ENCODE peak calls at places on chromosomes 7 and 10, in five cellular contexts. P, B, S, R and Y are unnamed samples.

GRCh38 chr7:151487246-151487645 is 32.4 kb downstream of the RHEB start:
- DNase-seq in P (no peak), S (no peak), R (no peak), B (no peak), Y (no peak)

GRCh38 chr10:20858292-20859124 is 38.6 kb downstream of the NEBL start:
- DNase-seq in R (no peak), B (peak), P (peak), S (no peak), Y (peak)

GRCh38 chr7:26698806-26699205 is 165.6 kb downstream of the SKAP2 start:
- DNase-seq in P (no peak), S (no peak), B (no peak), R (no peak), Y (no peak)

GRCh38 chr7:107201795-107202450 is 33.1 kb downstream of the HBP1 start:
- DNase-seq in S (peak), B (peak), R (peak), P (peak), Y (peak)

GRCh38 chr10:88913157-88913556 is 33.1 kb downstream of the STAMBPL1 start:
- DNase-seq in P (no peak), R (no peak), S (no peak), B (no peak), Y (no peak)

GRCh38 chr10:83698899-83699298 is 440.4 kb upstream of the GHITM start:
- DNase-seq in R (no peak), B (no peak), S (no peak), P (no peak), Y (no peak)

GRCh38 chr7:130887182-130888016 is 153.4 kb upstream of the KLF14 start:
- DNase-seq in B (no peak), P (peak), S (no peak), R (peak), Y (peak)

GRCh38 chr7:50265968-50266694 is 38.4 kb upstream of the IKZF1 start:
- DNase-seq in S (peak), B (peak), P (no peak), R (no peak), Y (no peak)

GRCh38 chr7:41817386-41817785 is 114.5 kb upstream of the INHBA start:
- DNase-seq in B (peak), R (no peak), P (peak), S (no peak), Y (peak)

GRCh38 chr7:85630904-85631582 is 444.2 kb upstream of the SEMA3D start:
- DNase-seq in R (no peak), B (no peak), P (peak), S (no peak), Y (no peak)

GRCh38 chr10:18699849-18700554 is 40.8 kb downstream of the ARL5B start:
- DNase-seq in B (no peak), S (no peak), P (no peak), R (no peak), Y (no peak)

GRCh38 chr7:49776994-49777393 is 3.6 kb downstream of the VWC2 start:
- DNase-seq in P (no peak), B (no peak), S (no peak), R (no peak), Y (peak)

GRCh38 chr7:44075296-44076075 is 6.8 kb downstream of the POLM start:
- DNase-seq in B (no peak), P (no peak), R (no peak), S (no peak), Y (peak)

GRCh38 chr10:76192151-76192550 is 760.7 kb downstream of the LRMDA start:
- DNase-seq in P (no peak), R (no peak), S (no peak), B (no peak), Y (no peak)

GRCh38 chr10:96708456-96708855 is 11.9 kb downstream of the PIK3AP1 start:
- DNase-seq in S (no peak), B (peak), R (no peak), P (no peak), Y (no peak)
- H3K4me3 ChIP-seq in S (no peak), B (no peak), R (no peak), P (no peak), Y (no peak)

GRCh38 chr10:63554666-63555065 is 33.5 kb downstream of the REEP3 start:
- DNase-seq in R (no peak), P (peak), B (peak), S (peak), Y (peak)

GRCh38 chr10:63555330-63555729 is 34.1 kb downstream of the REEP3 start:
- DNase-seq in R (no peak), B (no peak), P (no peak), S (no peak), Y (no peak)

GRCh38 chr10:63562391-63562790 is 41.2 kb downstream of the REEP3 start:
- DNase-seq in B (no peak), P (no peak), S (no peak), R (no peak), Y (no peak)

GRCh38 chr10:63561421-63561820 is 40.2 kb downstream of the REEP3 start:
- DNase-seq in S (no peak), P (no peak), R (no peak), B (no peak), Y (no peak)

DNA sequence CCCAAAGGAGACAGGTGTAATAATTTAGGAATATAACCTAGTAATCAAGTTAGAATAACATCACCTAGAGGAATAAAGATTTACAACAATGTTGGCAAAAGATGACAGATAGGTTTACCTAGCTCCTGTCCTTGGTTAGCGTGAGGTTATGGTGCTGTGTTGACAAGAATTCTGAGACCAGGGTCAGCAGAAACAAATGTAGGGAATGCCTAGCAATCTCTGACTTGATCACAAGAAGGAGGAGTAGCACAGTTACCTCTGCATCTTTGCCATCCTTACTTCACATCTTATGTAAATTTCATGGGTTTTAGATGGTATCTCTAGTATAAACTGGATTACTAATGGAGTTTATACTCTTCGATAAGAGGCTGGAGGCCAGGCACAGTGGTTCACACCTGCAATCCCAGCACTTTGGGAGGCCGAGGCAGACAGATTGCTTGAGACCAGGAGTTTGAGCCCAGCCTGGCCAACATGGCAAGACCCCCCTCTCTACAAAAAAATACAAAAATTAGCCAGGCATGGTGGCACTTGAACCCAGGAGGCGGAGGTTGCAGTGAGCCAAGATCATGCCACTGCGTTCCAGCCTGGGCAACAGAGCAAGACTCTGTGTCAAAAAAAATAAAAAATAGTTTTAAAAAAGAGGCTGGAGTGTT is 37.1 kb downstream of the REEP3 start:
- DNase-seq in R (no peak), B (no peak), S (no peak), P (no peak), Y (no peak)
- H3K4me3 ChIP-seq in R (no peak), B (no peak), S (no peak), P (no peak), Y (no peak)

DNA sequence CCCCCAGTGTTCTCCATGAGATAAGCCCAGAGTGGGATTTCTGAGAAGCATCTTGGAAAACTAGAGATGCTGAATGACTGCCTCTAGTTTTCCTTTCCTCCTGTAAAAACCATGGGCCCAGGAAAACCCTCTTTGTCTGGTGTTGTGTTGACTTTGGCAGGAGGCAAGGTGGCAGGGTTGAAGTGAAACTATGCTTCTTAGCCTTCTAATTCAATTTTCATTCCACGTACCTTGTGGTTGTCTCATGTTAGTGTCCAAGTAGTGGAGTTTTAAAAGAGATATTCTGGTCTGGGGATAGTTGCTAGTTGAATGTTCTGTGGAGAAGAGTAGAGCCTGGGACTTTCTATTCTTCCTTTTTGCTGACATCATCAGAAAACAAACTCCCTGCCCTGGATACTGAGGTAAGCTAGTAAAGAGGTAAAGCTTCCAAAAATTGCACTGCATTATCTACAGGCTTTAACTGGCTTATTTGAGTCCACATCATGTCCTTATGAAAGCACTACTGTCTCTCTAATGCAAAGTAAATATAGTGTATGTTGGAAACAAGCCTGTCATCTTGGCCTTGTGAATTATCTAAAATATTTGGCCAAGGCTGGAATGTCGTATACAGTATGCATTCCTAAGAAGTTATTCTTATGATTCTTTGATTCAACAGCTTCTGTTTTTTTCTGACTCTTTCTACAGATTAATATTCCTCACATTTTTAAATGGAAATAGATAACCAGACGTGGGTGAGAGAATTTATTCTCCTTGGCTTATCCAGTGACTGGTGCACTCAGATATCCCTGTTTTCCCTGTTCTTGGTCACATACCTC is at the start of gene OR2F2:
- DNase-seq in B (no peak), P (peak), R (no peak), S (no peak), Y (no peak)
- H3K4me3 ChIP-seq in B (no peak), P (no peak), R (no peak), S (no peak), Y (no peak)

GRCh38 chr10:98308602-98309365 is 40.8 kb upstream of the LOXL4 start:
- DNase-seq in P (no peak), R (no peak), B (no peak), S (no peak), Y (no peak)
- H3K4me3 ChIP-seq in P (peak), R (no peak), B (no peak), S (no peak), Y (no peak)

GRCh38 chr7:1538544-1539345 is 8.2 kb downstream of the MAFK start:
- DNase-seq in R (peak), P (no peak), B (no peak), S (no peak), Y (no peak)

GRCh38 chr7:1536105-1536767 is 5.7 kb downstream of the MAFK start:
- DNase-seq in R (no peak), B (no peak), P (no peak), S (no peak), Y (no peak)

GRCh38 chr7:1536768-1537630 is 6.5 kb downstream of the MAFK start:
- DNase-seq in B (no peak), R (peak), S (no peak), P (peak), Y (peak)

GRCh38 chr7:1539346-1540321 is 9.1 kb downstream of the MAFK start:
- DNase-seq in P (peak), R (peak), S (no peak), B (no peak), Y (no peak)

GRCh38 chr7:1537631-1538412 is 7.3 kb downstream of the MAFK start:
- DNase-seq in B (no peak), S (no peak), P (peak), R (peak), Y (no peak)
- H3K4me3 ChIP-seq in B (no peak), S (no peak), P (peak), R (peak), Y (peak)